ENCODE peak calls at places on chromosomes 1 and 21, in nine cellular contexts. D is H54; G is CD8-positive, alpha-beta memory T cell; A is epithelial cell of esophagus; V is stimulated activated CD8-positive, alpha-beta memory T cell treated with anti-CD3 and anti-CD28 coated beads, Interleukin-15, amount 100 ng/mL, for 1 hour; C is aorta; R is uterus; T is CD4-positive, CD25-positive, alpha-beta regulatory T cell; S is erythroblast. W is an unnamed sample.

GRCh38 chr1:202247837-202248795 is 54.5 kb downstream of the LGR6 start:
- DNase-seq in D (no peak), G (no peak), A (no peak), V (no peak), C (no peak), R (no peak), T (no peak), S (no peak), W (no peak)

GRCh38 chr1:63718464-63719075 is 55.2 kb upstream of the ROR1 start:
- DNase-seq in D (no peak), G (no peak), A (no peak), V (no peak), C (no peak), R (no peak), T (no peak), S (no peak), W (no peak)

GRCh38 chr1:224499204-224499603 is 64.6 kb upstream of the WDR26 start:
- DNase-seq in D (no peak), G (no peak), A (peak; percentile 30), V (no peak), C (no peak), R (no peak), T (no peak), S (peak; percentile 70), W (no peak)

GRCh38 chr1:64194168-64195088 is 9.0 kb upstream of the UBE2U start:
- DNase-seq in D (no peak), G (no peak), A (no peak), V (no peak), C (no peak), R (no peak), T (no peak), S (no peak), W (no peak)

GRCh38 chr1:29445330-29445729 is 209.0 kb downstream of the PTPRU start:
- DNase-seq in D (no peak), G (no peak), A (no peak), V (no peak), C (no peak), R (no peak), T (no peak), S (no peak), W (no peak)

GRCh38 chr21:46216132-46216747 is 12.3 kb downstream of the LSS start:
- DNase-seq in D (no peak), G (no peak), A (no peak), V (no peak), C (peak; percentile 65), R (no peak), T (no peak), S (no peak), W (no peak)

GRCh38 chr1:44576456-44577150 is 97.7 kb downstream of the TMEM53 start:
- DNase-seq in D (no peak), G (no peak), A (peak; percentile 60), V (no peak), C (peak; percentile 33), R (no peak), T (no peak), S (no peak), W (no peak)

GRCh38 chr1:155598842-155599331 is 11.1 kb upstream of the MSTO1 start:
- DNase-seq in D (no peak), G (no peak), A (peak; percentile 12), V (no peak), C (no peak), R (no peak), T (no peak), S (no peak), W (no peak)

GRCh38 chr1:58155418-58156123 is 391.0 kb downstream of the OMA1 start:
- DNase-seq in D (peak; percentile 4), G (no peak), A (peak; percentile 36), V (no peak), C (no peak), R (no peak), T (no peak), S (peak; percentile 17), W (no peak)

GRCh38 chr1:165492845-165493244 is 47.9 kb upstream of the RXRG start:
- DNase-seq in D (no peak), G (no peak), A (no peak), V (no peak), C (no peak), R (no peak), T (no peak), S (no peak), W (no peak)

W was measured in activated B cell treated with CpG ODN at 0.5 μM for 24 hours.